ENCODE peak calls at places on chromosomes 16 and 17, in six cellular contexts. S is left ventricle myocardium inferior; Y is effector memory CD4-positive, alpha-beta T cell; H is stomach; X is prostate gland; B is heart left ventricle. U is an unnamed sample.
A peak's percentile ranks its signal among the peaks of the same experiment; 100 is the strongest.

GRCh38 chr16:78040396-78040795 is 18.0 kb downstream of the CLEC3A start:
- DNase-seq in S (no peak), Y (no peak), H (no peak), X (no peak), B (no peak), U (no peak)

GRCh38 chr16:88705076-88705684 is 1.0 kb downstream of the RNF166 start:
- DNase-seq in S (no peak), Y (no peak), H (no peak), X (no peak), B (no peak), U (peak; percentile 54)

GRCh38 chr17:79818026-79818758 is 21.0 kb downstream of the CBX4 start:
- DNase-seq in S (no peak), Y (no peak), H (no peak), X (no peak), B (no peak), U (no peak)

GRCh38 chr16:55842369-55843104 is 9.6 kb upstream of the CES1 start:
- DNase-seq in S (no peak), Y (no peak), H (no peak), X (peak; percentile 22), B (no peak), U (peak; percentile 18)

GRCh38 chr17:40552806-40553693 is 12.2 kb downstream of the CCR7 start:
- DNase-seq in S (no peak), Y (no peak), H (peak; percentile 20), X (no peak), B (no peak), U (no peak)

GRCh38 chr16:2033057-2033911 is 6.6 kb downstream of the NHERF2 start:
- DNase-seq in S (peak; percentile 76), Y (no peak), H (peak; percentile 64), X (no peak), B (peak; percentile 86), U (no peak)

GRCh38 chr17:82301916-82302497 is 15.4 kb downstream of the CD7 start:
- DNase-seq in S (no peak), Y (no peak), H (no peak), X (no peak), B (no peak), U (peak; percentile 50)

GRCh38 chr17:60142872-60143499 is 6.8 kb upstream of the CA4 start:
- DNase-seq in S (peak; percentile 76), Y (peak; percentile 53), H (peak; percentile 93), X (peak; percentile 77), B (peak; percentile 86), U (peak; percentile 48)

GRCh38 chr17:29167393-29168078 is 12.7 kb downstream of the MYO18A start:
- DNase-seq in S (no peak), Y (no peak), H (no peak), X (no peak), B (no peak), U (no peak)

GRCh38 chr16:12907670-12908233 is 6.4 kb downstream of the SHISA9 start:
- DNase-seq in S (no peak), Y (no peak), H (no peak), X (no peak), B (no peak), U (no peak)

GRCh38 chr16:87202346-87202745 is 114.8 kb downstream of the C16orf95 start:
- DNase-seq in S (no peak), Y (no peak), H (no peak), X (no peak), B (no peak), U (no peak)

GRCh38 chr17:56593073-56593740 is at the start of gene NOG:
- DNase-seq in S (peak; percentile 31), Y (no peak), H (no peak), X (peak; percentile 29), B (peak; percentile 63), U (peak; percentile 50)

GRCh38 chr16:48879173-48879926 is 269.4 kb upstream of the N4BP1 start:
- DNase-seq in S (no peak), Y (no peak), H (no peak), X (no peak), B (no peak), U (no peak)

GRCh38 chr16:53743149-53743566 is 39.2 kb downstream of the FTO start:
- DNase-seq in S (no peak), Y (no peak), H (no peak), X (no peak), B (no peak), U (peak; percentile 16)

GRCh38 chr17:16425698-16426659 is 10.6 kb downstream of the TRPV2 start:
- DNase-seq in S (no peak), Y (no peak), H (peak; percentile 40), X (no peak), B (no peak), U (no peak)

GRCh38 chr17:66347661-66348604 is 45.5 kb downstream of the PRKCA start:
- DNase-seq in S (no peak), Y (no peak), H (no peak), X (no peak), B (no peak), U (no peak)

GRCh38 chr17:66341462-66341861 is 39.0 kb downstream of the PRKCA start:
- DNase-seq in S (no peak), Y (no peak), H (no peak), X (no peak), B (no peak), U (no peak)

GRCh38 chr17:66345264-66345663 is 42.9 kb downstream of the PRKCA start:
- DNase-seq in S (no peak), Y (no peak), H (no peak), X (no peak), B (no peak), U (no peak)

GRCh38 chr17:66343531-66344078 is 41.2 kb downstream of the PRKCA start:
- DNase-seq in S (no peak), Y (no peak), H (no peak), X (no peak), B (no peak), U (no peak)

DNA sequence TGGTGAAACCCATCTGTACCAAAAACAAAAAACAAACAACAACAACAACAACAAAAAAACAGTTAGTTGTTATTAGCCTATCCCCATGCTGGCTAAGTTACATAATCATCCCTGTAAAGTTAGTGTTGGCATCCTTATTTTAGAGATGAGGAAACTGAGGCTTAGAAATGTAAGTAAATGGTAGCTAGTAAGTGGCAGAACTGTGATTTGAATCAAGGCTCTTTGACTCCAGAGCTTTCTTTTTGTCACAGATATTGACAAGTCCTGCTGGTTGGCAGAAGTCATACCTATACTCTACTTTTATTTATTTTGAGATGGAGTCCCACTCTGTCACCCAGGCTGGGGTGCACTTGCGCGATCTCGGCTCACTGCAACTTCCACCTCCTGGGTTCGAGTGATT is 42.1 kb downstream of the PRKCA start:
- DNase-seq in S (no peak), Y (no peak), H (no peak), X (no peak), B (no peak), U (no peak)
- H3K4me1 ChIP-seq in S (peaks cover 46% of the 10 kb centered on the region), Y (no peaks in the 10 kb centered on the region), H (peaks cover 37% of the 10 kb centered on the region), X (no peaks in the 10 kb centered on the region), B (no peaks in the 10 kb centered on the region), U (peaks cover 7% of the 10 kb centered on the region)

GRCh38 chr17:48561894-48562810 is 16.0 kb downstream of the HOXB4 start:
- DNase-seq in S (no peak), Y (no peak), H (no peak), X (no peak), B (no peak), U (no peak)

GRCh38 chr17:48559609-48560451 is 14.9 kb upstream of the HOXB2 start:
- DNase-seq in S (no peak), Y (no peak), H (no peak), X (no peak), B (no peak), U (no peak)

GRCh38 chr17:48558731-48559608 is 14.1 kb upstream of the HOXB2 start:
- DNase-seq in S (no peak), Y (no peak), H (no peak), X (no peak), B (no peak), U (no peak)

GRCh38 chr17:48558057-48558456 is 13.1 kb upstream of the HOXB2 start:
- DNase-seq in S (no peak), Y (no peak), H (no peak), X (no peak), B (no peak), U (no peak)

DNA sequence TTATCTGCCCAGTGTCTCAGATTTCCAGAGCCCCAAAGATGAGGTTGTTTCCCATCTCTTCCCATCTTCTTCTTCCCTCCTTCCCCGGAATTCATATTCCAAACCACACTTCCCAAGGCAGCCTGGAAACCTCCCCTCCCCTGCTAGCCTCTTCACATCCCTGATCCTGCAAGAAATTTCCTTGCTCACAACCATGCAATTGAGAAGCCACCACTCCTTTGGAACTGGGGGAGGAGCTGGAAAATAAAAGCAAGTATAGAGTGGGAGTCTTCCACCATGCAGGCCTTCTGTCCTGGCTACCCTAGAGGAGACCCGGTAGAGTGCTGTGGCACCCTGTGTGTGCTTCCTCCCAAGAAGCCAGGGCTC is 15.5 kb upstream of the HOXB2 start:
- DNase-seq in S (no peak), Y (no peak), H (no peak), X (no peak), B (no peak), U (no peak)
- H3K4me1 ChIP-seq in S (peaks cover 22% of the 10 kb centered on the region), Y (no peaks in the 10 kb centered on the region), H (peaks cover 51% of the 10 kb centered on the region), X (no peaks in the 10 kb centered on the region), B (no peaks in the 10 kb centered on the region), U (peaks cover 2% of the 10 kb centered on the region)

GRCh38 chr16:57419506-57419905 is 14.9 kb downstream of the CCL17 start:
- DNase-seq in S (no peak), Y (no peak), H (peak; percentile 4), X (no peak), B (no peak), U (no peak)

GRCh38 chr16:57413733-57414132 is 9.2 kb downstream of the CCL17 start:
- DNase-seq in S (no peak), Y (no peak), H (no peak), X (no peak), B (no peak), U (no peak)

GRCh38 chr16:57413301-57413730 is 8.7 kb downstream of the CCL17 start:
- DNase-seq in S (no peak), Y (no peak), H (no peak), X (no peak), B (no peak), U (no peak)

GRCh38 chr16:57412584-57412983 is 8.0 kb downstream of the CCL17 start:
- DNase-seq in S (no peak), Y (no peak), H (no peak), X (no peak), B (no peak), U (no peak)

GRCh38 chr16:57416084-57416483 is 11.5 kb downstream of the CCL17 start:
- DNase-seq in S (no peak), Y (no peak), H (no peak), X (no peak), B (no peak), U (no peak)
- H3K4me1 ChIP-seq in S (peaks cover 37% of the 10 kb centered on the region), Y (peaks cover 13% of the 10 kb centered on the region), H (peaks cover 11% of the 10 kb centered on the region), X (no peaks in the 10 kb centered on the region), B (peaks cover 20% of the 10 kb centered on the region), U (peaks cover 15% of the 10 kb centered on the region)

GRCh38 chr17:45224671-45225050 is 3.0 kb downstream of the FMNL1 start:
- DNase-seq in S (no peak), Y (no peak), H (no peak), X (no peak), B (no peak), U (peak; percentile 55)

GRCh38 chr17:45226620-45227019 is 4.9 kb downstream of the FMNL1 start:
- DNase-seq in S (no peak), Y (no peak), H (no peak), X (no peak), B (no peak), U (no peak)

GRCh38 chr17:45225051-45225700 is 3.5 kb downstream of the FMNL1 start:
- DNase-seq in S (no peak), Y (no peak), H (no peak), X (no peak), B (no peak), U (peak; percentile 59)

GRCh38 chr17:45227101-45227591 is 5.5 kb downstream of the FMNL1 start:
- DNase-seq in S (no peak), Y (no peak), H (no peak), X (no peak), B (no peak), U (peak; percentile 54)

GRCh38 chr17:45225964-45226530 is 4.4 kb downstream of the FMNL1 start:
- DNase-seq in S (peak; percentile 77), Y (peak; percentile 91), H (peak; percentile 80), X (no peak), B (peak; percentile 89), U (peak; percentile 94)
- H3K4me1 ChIP-seq in S (peaks cover 96% of the 10 kb centered on the region), Y (peaks cover 75% of the 10 kb centered on the region), H (peaks cover 37% of the 10 kb centered on the region), X (no peaks in the 10 kb centered on the region), B (peaks cover 47% of the 10 kb centered on the region), U (peaks cover 84% of the 10 kb centered on the region)

U was measured in CD4-positive, CD25-positive, alpha-beta regulatory T cell.